ENCODE peak calls at places on chromosome 22, in seven cellular contexts. B is AG09319, U is GM12865, L is endothelial cell, H is WERI-Rb-1, G is NB4, I is AG09309. D is an unnamed sample.

GRCh38 chr22:35540600-35541253 is at the start of gene RASD2:
- DNase-seq in B (no peak), U (peak), L (no peak), H (peak), G (peak), I (no peak), D (no peak)

GRCh38 chr22:49008682-49009235 is 818.9 kb downstream of the BRD1 start:
- DNase-seq in B (no peak), U (no peak), L (no peak), H (peak), G (no peak), I (no peak), D (no peak)

GRCh38 chr22:45341503-45341902 is 31.8 kb downstream of the FAM118A start:
- DNase-seq in B (no peak), U (peak), L (no peak), H (no peak), G (no peak), I (no peak), D (no peak)

GRCh38 chr22:30872282-30873041 is 96.1 kb downstream of the MORC2 start:
- DNase-seq in B (no peak), U (no peak), L (no peak), H (no peak), G (no peak), I (no peak), D (peak)

GRCh38 chr22:45994516-45995404 is 17.8 kb upstream of the WNT7B start:
- DNase-seq in B (no peak), U (peak), L (peak), H (peak), G (peak), I (no peak), D (peak)

GRCh38 chr22:43042101-43042780 is 27.3 kb upstream of the PACSIN2 start:
- DNase-seq in B (no peak), U (no peak), L (no peak), H (no peak), G (no peak), I (no peak), D (no peak)

GRCh38 chr22:35736166-35736565 is 18.5 kb downstream of the APOL5 start:
- DNase-seq in B (no peak), U (no peak), L (no peak), H (no peak), G (no peak), I (no peak), D (no peak)

GRCh38 chr22:36027960-36028645 is 521 bp downstream of the RBFOX2 start:
- DNase-seq in B (no peak), U (no peak), L (peak), H (peak), G (peak), I (no peak), D (peak)

GRCh38 chr22:30968015-30968923 is at the start of gene MORC2:
- DNase-seq in B (peak), U (peak), L (peak), H (peak), G (no peak), I (no peak), D (no peak)

GRCh38 chr22:47663615-47664605 is 901.5 kb downstream of the TBC1D22A start:
- DNase-seq in B (no peak), U (no peak), L (no peak), H (no peak), G (no peak), I (no peak), D (no peak)

GRCh38 chr22:48824673-48825651 is 1002.7 kb downstream of the BRD1 start:
- DNase-seq in B (no peak), U (no peak), L (no peak), H (no peak), G (no peak), I (no peak), D (no peak)

GRCh38 chr22:25716637-25717036 is 25.4 kb upstream of the MYO18B start:
- DNase-seq in B (no peak), U (no peak), L (no peak), H (peak), G (no peak), I (no peak), D (no peak)

GRCh38 chr22:22025320-22026156 is 43.0 kb upstream of the TOP3B start:
- DNase-seq in B (no peak), U (peak), L (no peak), H (no peak), G (no peak), I (no peak), D (no peak)

GRCh38 chr22:45014658-45015057 is 4.9 kb upstream of the PHF21B start:
- DNase-seq in B (no peak), U (no peak), L (no peak), H (peak), G (no peak), I (no peak), D (no peak)

GRCh38 chr22:48960576-48960975 is 867.1 kb downstream of the BRD1 start:
- DNase-seq in B (no peak), U (no peak), L (no peak), H (no peak), G (no peak), I (no peak), D (no peak)

GRCh38 chr22:17436382-17436951 is 67.2 kb downstream of the CECR2 start:
- DNase-seq in B (no peak), U (peak), L (no peak), H (no peak), G (peak), I (no peak), D (no peak)

GRCh38 chr22:43152001-43152354 is 619 bp downstream of the TSPO start:
- DNase-seq in B (no peak), U (no peak), L (no peak), H (no peak), G (no peak), I (no peak), D (no peak)

GRCh38 chr22:43964314-43964857 is 9.1 kb downstream of the SAMM50 start:
- DNase-seq in B (no peak), U (no peak), L (no peak), H (no peak), G (no peak), I (no peak), D (no peak)

GRCh38 chr22:17946691-17947367 is 77.5 kb downstream of the MICAL3 start:
- DNase-seq in B (no peak), U (no peak), L (no peak), H (no peak), G (peak), I (no peak), D (no peak)

GRCh38 chr22:44312766-44313165 is at the start of gene SHISAL1:
- DNase-seq in B (no peak), U (no peak), L (no peak), H (no peak), G (no peak), I (no peak), D (no peak)

GRCh38 chr22:35547993-35548761 is 7.5 kb downstream of the RASD2 start:
- DNase-seq in B (no peak), U (no peak), L (no peak), H (no peak), G (peak), I (no peak), D (no peak)

GRCh38 chr22:49158741-49159564 is 668.7 kb downstream of the BRD1 start:
- DNase-seq in B (no peak), U (no peak), L (no peak), H (no peak), G (no peak), I (no peak), D (no peak)

GRCh38 chr22:22897947-22898346 is 10.3 kb downstream of the IGLL5 start:
- DNase-seq in B (no peak), U (no peak), L (no peak), H (no peak), G (no peak), I (no peak), D (no peak)

GRCh38 chr22:44721206-44721605 is 19.2 kb downstream of the PRR5 start:
- DNase-seq in B (no peak), U (no peak), L (no peak), H (no peak), G (peak), I (no peak), D (no peak)

GRCh38 chr22:43467171-43467570 is 55.4 kb downstream of the MPPED1 start:
- DNase-seq in B (no peak), U (no peak), L (no peak), H (no peak), G (no peak), I (no peak), D (no peak)

GRCh38 chr22:34236527-34236926 is 316.3 kb upstream of the LARGE1 start:
- DNase-seq in B (no peak), U (no peak), L (no peak), H (peak), G (no peak), I (no peak), D (no peak)

GRCh38 chr22:48258108-48258705 is 1495.8 kb downstream of the TBC1D22A start:
- DNase-seq in B (no peak), U (no peak), L (no peak), H (no peak), G (no peak), I (no peak), D (no peak)

GRCh38 chr22:41469218-41469851 is 418 bp downstream of the ACO2 start:
- DNase-seq in B (no peak), U (peak), L (no peak), H (peak), G (peak), I (no peak), D (no peak)

GRCh38 chr22:27801197-27801615 is 350 bp downstream of the MN1 start:
- DNase-seq in B (no peak), U (peak), L (peak), H (peak), G (no peak), I (no peak), D (no peak)
- TF ChIP-seq CTCF in B (no peak), U (no peak), L (no peak), H (peak), G (no peak), I (no peak), D (no peak)

DNA sequence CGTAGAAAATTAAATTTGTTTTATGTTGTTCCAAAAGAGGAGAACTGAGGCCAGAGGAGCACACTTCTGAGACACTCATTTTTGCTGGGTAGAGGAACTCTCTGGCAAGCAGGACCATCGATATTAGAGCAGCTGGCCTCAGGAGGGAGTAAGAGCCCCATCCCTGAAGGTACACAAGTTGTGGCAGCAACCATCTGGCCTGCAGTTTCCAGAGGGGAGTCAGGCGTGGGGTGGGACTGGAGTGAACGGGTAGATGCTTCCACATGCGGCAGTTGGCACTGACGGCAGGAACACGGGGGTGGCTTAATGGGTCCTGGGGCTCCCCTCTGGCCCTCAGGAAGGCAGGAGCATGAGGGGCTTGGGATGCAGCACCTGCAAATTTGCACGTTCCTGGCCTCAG is 13.2 kb upstream of the SSTR3 start:
- DNase-seq in B (no peak), U (no peak), L (no peak), H (peak), G (peak), I (no peak), D (no peak)
- TF ChIP-seq CTCF in B (no peak), U (peak), L (no peak), H (peak), G (peak), I (peak), D (no peak)

GRCh38 chr22:29820941-29821789 is 16.9 kb downstream of the ASCC2 start:
- DNase-seq in B (peak), U (peak), L (no peak), H (no peak), G (peak), I (peak), D (no peak)
- TF ChIP-seq CTCF in B (no peak), U (no peak), L (no peak), H (no peak), G (no peak), I (no peak), D (no peak)

GRCh38 chr22:24109649-24110048 is 71.6 kb upstream of the SUSD2 start:
- DNase-seq in B (no peak), U (no peak), L (no peak), H (no peak), G (no peak), I (no peak), D (no peak)

GRCh38 chr22:24105661-24106060 is 75.6 kb upstream of the SUSD2 start:
- DNase-seq in B (no peak), U (no peak), L (no peak), H (no peak), G (no peak), I (no peak), D (no peak)

GRCh38 chr22:24106385-24107381 is 74.6 kb upstream of the SUSD2 start:
- DNase-seq in B (peak), U (peak), L (no peak), H (peak), G (peak), I (no peak), D (peak)

GRCh38 chr22:24107668-24108067 is 73.6 kb upstream of the SUSD2 start:
- DNase-seq in B (peak), U (no peak), L (no peak), H (no peak), G (no peak), I (peak), D (no peak)

DNA sequence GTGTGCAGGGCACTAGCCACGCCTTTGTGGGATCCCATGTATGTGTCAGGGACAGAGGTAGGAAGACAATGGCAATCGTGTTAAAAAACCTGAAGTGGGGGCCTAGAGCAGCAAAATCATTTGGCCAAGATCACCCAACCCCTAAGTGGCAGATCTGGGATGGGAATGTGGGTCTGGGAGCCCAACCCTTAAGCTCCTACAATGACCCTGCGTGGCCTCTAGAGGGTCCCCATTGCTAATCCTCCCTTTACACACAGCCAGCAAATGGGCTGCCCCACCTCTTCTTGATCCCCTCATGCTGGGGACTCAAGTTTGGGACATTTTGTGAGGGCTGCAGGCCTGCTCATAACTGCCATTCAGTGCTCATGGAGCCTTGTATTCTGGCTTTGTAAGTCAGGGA is 73.2 kb upstream of the SUSD2 start:
- DNase-seq in B (no peak), U (no peak), L (no peak), H (peak), G (peak), I (no peak), D (no peak)
- TF ChIP-seq CTCF in B (no peak), U (peak), L (no peak), H (peak), G (peak), I (no peak), D (no peak)

DNA sequence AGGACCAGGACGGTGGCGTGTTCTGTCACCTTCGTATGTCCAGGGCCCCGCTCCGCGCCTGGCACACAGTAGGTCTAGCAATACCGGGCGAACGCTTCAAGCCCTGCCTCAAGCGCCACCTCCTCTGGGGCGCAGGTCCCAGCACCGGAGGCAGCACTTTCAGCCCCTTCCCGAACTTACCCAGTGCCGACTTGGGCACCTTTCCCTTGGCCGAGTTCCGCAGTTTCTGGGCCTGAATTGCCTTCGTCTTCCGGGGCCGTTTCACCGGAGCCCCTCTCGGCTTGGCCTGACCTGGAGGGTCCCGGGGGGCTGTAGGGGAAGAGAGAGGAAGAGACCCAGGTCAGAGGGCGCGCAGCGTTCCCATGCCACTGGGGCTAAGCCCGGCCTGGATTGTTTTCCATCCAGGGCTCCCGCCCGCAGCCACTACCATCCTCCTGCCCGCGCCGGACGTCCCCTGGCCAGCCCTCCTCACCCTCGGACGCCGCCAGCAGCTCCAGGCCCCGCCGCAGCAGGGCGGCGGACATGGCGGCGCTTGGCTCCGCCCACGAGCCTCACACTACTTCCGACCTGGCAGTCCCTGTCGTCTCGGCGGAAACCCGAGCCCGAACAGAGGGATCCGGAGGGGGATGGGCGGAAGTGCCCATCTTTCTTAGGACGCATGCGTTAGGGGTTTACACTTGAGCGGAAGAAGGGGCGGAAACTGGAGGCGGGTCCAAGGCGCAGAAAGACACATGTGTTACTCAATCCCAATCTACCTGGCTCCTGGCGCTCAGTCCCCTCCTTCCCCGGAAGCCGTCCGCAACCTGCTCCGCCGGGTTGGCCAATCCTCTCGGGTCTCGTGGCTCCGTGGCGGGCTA is at the start of gene RPS19BP1:
- DNase-seq in B (peak), U (peak), L (peak), H (peak), G (peak), I (peak), D (peak)
- TF ChIP-seq CTCF in B (no peak), U (no peak), L (no peak), H (no peak), G (no peak), I (no peak), D (no peak)

DNA sequence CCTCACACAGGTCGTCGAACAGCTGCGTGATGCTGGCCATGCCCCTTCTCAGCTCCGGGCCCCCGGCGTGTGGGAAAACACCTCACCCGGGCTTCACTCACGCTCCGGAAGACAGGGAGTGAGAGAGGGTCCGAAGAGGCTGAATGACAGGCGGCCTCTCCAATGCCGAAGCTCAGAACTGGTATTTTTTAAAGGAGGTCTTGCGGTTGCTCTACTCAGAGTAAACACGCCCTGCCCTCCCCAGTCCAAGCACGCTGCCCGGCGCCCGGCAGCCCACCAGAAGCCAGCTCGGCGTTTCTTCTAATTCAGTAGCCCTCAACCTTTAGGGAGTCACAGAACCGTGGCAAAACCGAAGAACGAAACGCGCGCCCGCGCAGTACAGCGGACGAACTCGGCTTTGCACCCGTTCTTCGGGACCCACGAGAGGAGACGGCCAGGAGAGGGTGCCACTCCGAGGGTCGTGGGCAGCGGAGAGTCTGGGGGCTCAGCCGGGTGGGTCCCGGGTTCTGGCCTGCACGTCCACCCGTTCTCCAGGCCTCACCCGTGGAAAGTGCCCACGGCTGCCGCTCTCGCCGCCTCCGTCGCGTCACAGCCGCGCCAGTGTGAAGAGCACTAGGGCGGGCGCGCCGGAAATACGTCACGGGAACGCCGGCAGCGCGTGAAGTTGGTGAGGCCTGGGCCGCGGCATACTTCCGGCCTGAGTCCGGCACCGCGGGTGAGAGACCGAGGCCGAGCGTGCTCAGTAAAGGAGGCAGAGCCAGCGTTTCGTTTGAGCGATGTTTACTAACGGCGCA is at the start of gene TUBGCP6:
- DNase-seq in B (peak), U (peak), L (peak), H (peak), G (peak), I (peak), D (peak)
- TF ChIP-seq CTCF in B (peak), U (peak), L (no peak), H (peak), G (no peak), I (peak), D (no peak)

GRCh38 chr22:31973739-31974138 is 29.4 kb downstream of the YWHAH start:
- DNase-seq in B (no peak), U (no peak), L (no peak), H (no peak), G (no peak), I (no peak), D (no peak)

GRCh38 chr22:31968022-31968421 is 23.7 kb downstream of the YWHAH start:
- DNase-seq in B (no peak), U (no peak), L (no peak), H (no peak), G (no peak), I (no peak), D (no peak)

GRCh38 chr22:31970490-31971444 is 26.4 kb downstream of the YWHAH start:
- DNase-seq in B (peak), U (peak), L (peak), H (peak), G (peak), I (no peak), D (peak)

GRCh38 chr22:31972180-31972579 is 27.8 kb downstream of the YWHAH start:
- DNase-seq in B (no peak), U (no peak), L (no peak), H (peak), G (no peak), I (no peak), D (no peak)

DNA sequence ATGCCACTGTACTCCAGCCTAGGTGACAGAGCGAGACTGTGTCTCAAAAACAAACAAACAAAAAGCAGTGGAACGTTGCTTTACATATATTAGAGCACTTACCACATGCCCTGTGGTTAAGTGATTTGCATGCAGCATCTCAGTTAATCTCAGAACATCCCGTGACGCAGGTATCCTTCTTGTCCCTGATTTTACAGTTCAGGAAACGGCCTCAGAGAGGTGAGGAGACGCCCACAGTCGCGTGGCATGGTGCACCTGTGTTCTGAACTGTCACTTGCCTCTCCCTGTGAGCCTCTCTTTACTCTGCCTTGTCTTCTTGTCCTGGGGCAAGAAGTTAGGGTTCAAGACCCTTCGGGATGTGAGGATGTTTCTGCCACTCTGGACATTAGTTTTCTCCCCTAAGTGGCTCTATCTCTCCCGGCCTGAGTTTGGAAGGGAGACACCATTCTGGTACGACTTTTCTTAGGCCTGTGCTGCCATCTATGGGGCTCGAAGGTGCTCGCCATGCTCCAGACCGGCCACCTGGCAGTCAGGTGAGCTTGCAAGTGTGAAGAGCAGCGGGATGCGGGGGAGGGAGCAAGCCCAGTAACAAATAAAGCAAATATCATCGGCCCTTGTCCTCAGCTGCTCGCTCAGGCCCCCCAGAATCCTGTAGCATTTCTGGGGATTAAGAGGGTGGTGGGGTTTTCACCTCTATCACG is 25.6 kb downstream of the YWHAH start:
- DNase-seq in B (peak), U (peak), L (peak), H (peak), G (peak), I (no peak), D (peak)
- TF ChIP-seq CTCF in B (peak), U (peak), L (no peak), H (peak), G (peak), I (peak), D (no peak)

GRCh38 chr22:20875296-20875695 is 16.5 kb downstream of the SNAP29 start:
- DNase-seq in B (no peak), U (no peak), L (no peak), H (no peak), G (no peak), I (no peak), D (no peak)
- TF ChIP-seq CTCF in B (no peak), U (no peak), L (no peak), H (no peak), G (no peak), I (no peak), D (no peak)

D was measured in natural killer cell.